ENCODE peak calls at places on chromosomes 16 and 17, in five cellular contexts. G is tibial artery, B is kidney epithelial cell, L is heart right ventricle, I is endodermal cell. P is an unnamed sample.

GRCh38 chr16:56519459-56520250 is at the start of gene BBS2:
- DNase-seq in G (peak), B (peak), L (peak), I (peak), P (peak)

GRCh38 chr16:49085689-49086088 is 195.9 kb downstream of the CBLN1 start:
- DNase-seq in G (no peak), B (no peak), L (no peak), I (no peak), P (no peak)

GRCh38 chr16:74297296-74297665 is 667 bp downstream of the PSMD7 start:
- DNase-seq in G (no peak), B (no peak), L (no peak), I (no peak), P (peak)

GRCh38 chr17:951388-952132 is 28.0 kb downstream of the NXN start:
- DNase-seq in G (no peak), B (peak), L (no peak), I (peak), P (no peak)

GRCh38 chr17:68356520-68356919 is 65.2 kb downstream of the ARSG start:
- DNase-seq in G (no peak), B (peak), L (no peak), I (no peak), P (peak)

GRCh38 chr17:75843577-75844529 is at the start of gene UNC13D:
- DNase-seq in G (no peak), B (no peak), L (no peak), I (no peak), P (peak)

GRCh38 chr17:67027031-67027628 is 17.2 kb upstream of the CACNG1 start:
- DNase-seq in G (no peak), B (no peak), L (peak), I (no peak), P (no peak)

GRCh38 chr17:58617563-58617962 is 74.3 kb downstream of the TEX14 start:
- DNase-seq in G (no peak), B (no peak), L (no peak), I (no peak), P (peak)

GRCh38 chr16:67241008-67241900 is 6.0 kb downstream of the FHOD1 start:
- DNase-seq in G (peak), B (peak), L (peak), I (peak), P (no peak)

GRCh38 chr16:24800586-24800985 is 45.2 kb upstream of the SLC5A11 start:
- DNase-seq in G (no peak), B (peak), L (no peak), I (peak), P (peak)

GRCh38 chr16:49014300-49015188 is 267.1 kb downstream of the CBLN1 start:
- DNase-seq in G (no peak), B (no peak), L (no peak), I (peak), P (no peak)

GRCh38 chr17:64554028-64554637 is 47.4 kb downstream of the CEP95 start:
- DNase-seq in G (no peak), B (no peak), L (no peak), I (peak), P (no peak)

GRCh38 chr16:49838361-49838638 is 17.6 kb downstream of the ZNF423 start:
- DNase-seq in G (no peak), B (no peak), L (peak), I (no peak), P (no peak)

GRCh38 chr16:86585821-86586611 is 7.7 kb downstream of the FOXL1 start:
- DNase-seq in G (no peak), B (no peak), L (no peak), I (no peak), P (no peak)

GRCh38 chr16:68781784-68782183 is 44.7 kb downstream of the CDH1 start:
- DNase-seq in G (no peak), B (no peak), L (no peak), I (no peak), P (peak)

GRCh38 chr16:17365591-17366298 is 105.0 kb downstream of the XYLT1 start:
- DNase-seq in G (no peak), B (no peak), L (no peak), I (no peak), P (no peak)

GRCh38 chr17:64074704-64075484 is 54.5 kb upstream of the ICAM2 start:
- DNase-seq in G (no peak), B (peak), L (no peak), I (no peak), P (no peak)

GRCh38 chr16:3646348-3646920 is 8.1 kb upstream of the DNASE1 start:
- DNase-seq in G (no peak), B (no peak), L (no peak), I (peak), P (no peak)

DNA sequence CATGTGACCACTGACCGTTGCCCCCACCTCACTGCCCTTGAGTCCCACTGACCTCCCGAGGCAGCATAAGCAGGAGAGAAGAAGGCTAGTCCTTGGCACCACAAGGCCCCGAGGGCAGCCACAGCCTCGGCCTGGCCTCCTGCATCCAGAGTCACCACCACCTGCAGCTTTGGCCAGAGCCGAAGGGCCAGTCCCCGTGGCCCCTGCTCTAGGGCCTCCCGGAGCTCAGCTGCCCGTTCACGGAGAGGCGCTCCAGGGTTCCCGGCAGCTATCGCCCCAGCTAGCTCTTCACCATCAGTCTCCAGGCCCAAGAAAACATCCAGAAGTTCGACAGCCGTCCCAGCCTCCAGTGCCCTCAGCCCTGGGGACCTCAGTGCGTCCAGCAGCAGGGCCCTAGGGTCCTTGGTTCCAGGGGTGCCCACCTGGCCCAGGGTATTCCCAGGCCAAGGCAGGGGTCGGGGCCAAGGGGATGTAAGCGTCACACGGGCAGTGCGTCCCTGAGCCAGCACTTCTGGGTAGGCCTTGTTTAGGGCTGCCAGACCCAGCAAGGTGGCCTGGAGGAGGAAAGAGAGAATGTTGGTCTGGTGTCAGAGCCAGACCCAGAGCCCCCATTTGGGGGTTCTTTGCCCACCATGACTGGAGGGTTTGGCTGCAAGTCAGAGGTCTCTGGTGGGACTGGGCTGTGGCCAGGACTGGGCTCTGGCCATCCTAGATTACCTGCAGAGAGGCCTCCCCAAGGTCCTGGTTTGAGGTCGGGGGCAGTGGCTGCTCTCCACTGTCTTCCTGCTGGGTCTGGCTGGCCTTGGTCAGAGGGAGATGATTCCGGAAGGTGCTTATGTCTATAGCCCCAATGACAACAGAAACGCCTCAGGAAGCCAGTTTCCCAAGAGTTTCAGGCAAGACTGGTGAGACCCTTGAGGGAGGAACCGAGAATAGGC is 1.8 kb downstream of the GHDC start:
- DNase-seq in G (no peak), B (no peak), L (no peak), I (no peak), P (no peak)
- H3K4me3 ChIP-seq in G (no peak), B (no peak), L (no peak), I (no peak), P (no peak)

GRCh38 chr16:85091522-85091910 is 20.8 kb downstream of the CIBAR2 start:
- DNase-seq in G (no peak), B (no peak), L (no peak), I (no peak), P (no peak)

GRCh38 chr16:85088570-85089214 is 23.6 kb downstream of the CIBAR2 start:
- DNase-seq in G (no peak), B (no peak), L (no peak), I (no peak), P (no peak)

GRCh38 chr16:85089485-85089884 is 22.8 kb downstream of the CIBAR2 start:
- DNase-seq in G (no peak), B (no peak), L (no peak), I (no peak), P (no peak)

GRCh38 chr16:85090873-85091521 is 21.3 kb downstream of the CIBAR2 start:
- DNase-seq in G (no peak), B (no peak), L (no peak), I (no peak), P (no peak)

DNA sequence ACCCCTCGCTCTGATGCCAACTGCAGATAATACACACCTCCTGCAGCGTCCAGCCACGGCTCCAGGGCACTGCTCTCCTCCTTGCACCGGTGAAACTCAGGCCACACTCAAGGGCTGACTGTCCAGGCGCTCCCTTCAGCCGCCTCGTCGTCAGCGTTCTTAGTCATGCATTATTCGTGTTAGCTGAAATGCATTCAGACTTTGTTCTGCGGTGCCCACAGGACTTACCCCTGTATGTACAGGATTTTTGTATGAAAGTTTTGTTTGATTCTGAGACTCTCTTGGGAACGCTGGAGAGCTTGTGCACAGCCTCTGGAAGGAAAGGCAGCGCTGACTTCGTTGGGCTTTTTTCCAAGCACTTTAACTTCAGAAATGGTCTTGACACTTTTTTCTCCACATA is 22.1 kb downstream of the CIBAR2 start:
- DNase-seq in G (no peak), B (no peak), L (no peak), I (no peak), P (no peak)
- TF ChIP-seq CTCF in G (no peak), B (no peak), L (no peak), I (no peak), P (no peak)

GRCh38 chr16:28844226-28844885 is 1.8 kb downstream of the TUFM start:
- DNase-seq in G (no peak), B (no peak), L (no peak), I (no peak), P (no peak)
- H3K4me3 ChIP-seq in G (no peak), B (no peak), L (no peak), I (no peak), P (no peak)

GRCh38 chr17:38583176-38583575 is 22.6 kb downstream of the SRCIN1 start:
- DNase-seq in G (no peak), B (no peak), L (no peak), I (no peak), P (no peak)
- TF ChIP-seq CTCF in G (no peak), B (no peak), L (no peak), I (no peak), P (no peak)

GRCh38 chr16:84041881-84042280 is 714 bp downstream of the SLC38A8 start:
- DNase-seq in G (no peak), B (no peak), L (no peak), I (no peak), P (no peak)

GRCh38 chr16:84042879-84043485 is 387 bp upstream of the SLC38A8 start:
- DNase-seq in G (no peak), B (no peak), L (no peak), I (peak), P (no peak)

GRCh38 chr16:84043486-84044107 is 1.0 kb upstream of the SLC38A8 start:
- DNase-seq in G (no peak), B (no peak), L (no peak), I (peak), P (no peak)

GRCh38 chr16:84041421-84041820 is 1.2 kb downstream of the SLC38A8 start:
- DNase-seq in G (no peak), B (no peak), L (no peak), I (no peak), P (no peak)

GRCh38 chr16:84042308-84042878 is at the start of gene SLC38A8:
- DNase-seq in G (no peak), B (no peak), L (no peak), I (no peak), P (no peak)
- H3K4me3 ChIP-seq in G (no peak), B (no peak), L (no peak), I (no peak), P (no peak)

DNA sequence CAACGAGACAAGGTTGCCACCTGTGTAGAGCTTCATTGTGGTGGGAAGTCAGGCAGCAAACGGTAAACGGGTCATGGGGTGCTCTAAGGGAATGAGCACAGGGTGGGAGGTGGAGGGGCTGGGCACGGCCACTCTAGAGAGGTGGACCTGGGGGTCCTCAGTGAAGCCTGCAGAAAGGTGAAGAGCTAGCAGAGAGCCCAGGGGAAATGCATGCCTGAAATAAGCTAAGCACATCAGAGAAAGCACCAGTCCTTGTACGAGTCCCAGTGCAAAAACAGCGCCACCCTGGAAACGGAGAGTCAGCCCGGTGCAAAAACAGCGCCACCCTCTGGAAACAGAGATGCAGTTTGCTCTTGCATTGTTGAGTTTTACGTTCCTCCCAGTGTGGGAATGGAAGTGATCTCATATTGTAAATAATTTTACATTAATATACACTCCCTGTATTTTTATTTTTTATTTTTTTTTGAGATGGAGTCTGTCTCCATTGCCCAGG is 65.0 kb downstream of the TBC1D16 start:
- DNase-seq in G (no peak), B (no peak), L (no peak), I (peak), P (peak)
- TF ChIP-seq CTCF in G (no peak), B (no peak), L (peak), I (peak), P (peak)

DNA sequence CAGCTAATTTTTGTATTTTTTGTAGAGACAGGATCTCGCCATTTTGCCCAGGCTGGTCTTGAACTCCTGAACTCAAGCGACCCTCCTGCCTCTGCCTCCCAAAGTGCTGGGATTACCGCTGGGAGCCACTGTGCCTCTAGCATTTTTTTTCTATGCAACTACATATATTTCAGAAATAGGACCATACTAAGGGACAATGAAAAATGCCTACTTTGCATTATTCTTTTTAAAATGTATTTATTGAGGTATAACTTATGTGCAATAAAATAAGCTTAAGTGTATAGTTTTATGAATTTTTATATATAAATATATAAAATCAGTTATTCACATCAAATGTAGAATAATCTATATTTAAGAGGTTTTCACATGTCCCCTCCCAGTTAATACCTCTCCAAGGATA is 38.1 kb downstream of the KATNIP start:
- DNase-seq in G (no peak), B (no peak), L (no peak), I (no peak), P (no peak)
- H3K4me3 ChIP-seq in G (no peak), B (no peak), L (no peak), I (no peak), P (no peak)

GRCh38 chr16:88060524-88061219 is 109.4 kb downstream of the BANP start:
- DNase-seq in G (no peak), B (no peak), L (no peak), I (no peak), P (no peak)
- TF ChIP-seq CTCF in G (no peak), B (no peak), L (no peak), I (peak), P (no peak)

GRCh38 chr17:77832180-77832560 is 126.3 kb upstream of the TNRC6C start:
- DNase-seq in G (no peak), B (no peak), L (no peak), I (no peak), P (no peak)

GRCh38 chr17:77829871-77830799 is 128.4 kb upstream of the TNRC6C start:
- DNase-seq in G (peak), B (no peak), L (peak), I (peak), P (no peak)

GRCh38 chr17:77830816-77831490 is 127.5 kb upstream of the TNRC6C start:
- DNase-seq in G (no peak), B (no peak), L (no peak), I (peak), P (no peak)

GRCh38 chr17:77833769-77834168 is 124.7 kb upstream of the TNRC6C start:
- DNase-seq in G (no peak), B (no peak), L (no peak), I (no peak), P (no peak)

GRCh38 chr17:77831497-77832179 is 126.9 kb upstream of the TNRC6C start:
- DNase-seq in G (peak), B (peak), L (no peak), I (no peak), P (no peak)
- H3K4me3 ChIP-seq in G (no peak), B (no peak), L (no peak), I (no peak), P (no peak)

DNA sequence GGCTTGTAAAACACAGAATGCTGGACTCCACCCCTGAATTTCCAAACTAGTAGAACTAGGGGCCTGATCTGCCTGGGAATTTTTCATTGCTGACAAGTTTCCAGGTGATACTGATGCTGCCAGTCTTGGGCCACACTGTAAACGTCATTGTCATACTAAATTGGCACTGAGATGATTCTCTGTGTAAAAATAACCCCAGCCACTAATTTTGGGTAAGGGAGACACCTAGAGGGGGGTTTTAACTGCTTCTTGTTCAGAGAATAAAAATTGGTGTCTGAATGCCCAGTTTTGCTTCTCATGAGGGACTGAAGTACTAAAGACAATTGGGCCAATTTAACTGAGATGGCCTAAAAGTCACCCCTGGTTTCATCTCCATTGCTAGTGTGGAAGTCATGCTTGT is 5.0 kb upstream of the CDH13 start:
- DNase-seq in G (no peak), B (no peak), L (no peak), I (no peak), P (no peak)
- TF ChIP-seq CTCF in G (no peak), B (no peak), L (peak), I (peak), P (no peak)